ENCODE peak calls at places on chromosomes 7 and 10, in nine cellular contexts. B is SK-N-SH, V is fibroblast of lung, Y is IMR-90, P is lower lobe of right lung, L is endodermal cell, W is K562, N is spleen, G is ovary. O is an unnamed sample. For H3K4me1, the result is how much of the 10 kb centered on the place peaks cover.

GRCh38 chr10:111247781-111248389 is 171.1 kb downstream of the ADRA2A start:
- DNase-seq in B (peak), V (peak), Y (no peak), P (no peak), L (no peak), W (no peak), N (no peak), G (no peak), O (no peak)

GRCh38 chr10:75020168-75020567 is 91.3 kb upstream of the SAMD8 start:
- DNase-seq in B (no peak), V (no peak), Y (no peak), P (no peak), L (no peak), W (no peak), N (no peak), G (no peak), O (no peak)

GRCh38 chr7:42494722-42495121 is 257.7 kb upstream of the GLI3 start:
- DNase-seq in B (no peak), V (peak), Y (no peak), P (no peak), L (no peak), W (no peak), N (no peak), G (no peak), O (no peak)

GRCh38 chr10:6746782-6747181 is 166.7 kb upstream of the PRKCQ start:
- DNase-seq in B (no peak), V (no peak), Y (peak), P (no peak), L (no peak), W (no peak), N (no peak), G (no peak), O (no peak)

GRCh38 chr7:69177941-69178494 is 420.3 kb upstream of the AUTS2 start:
- DNase-seq in B (no peak), V (peak), Y (no peak), P (no peak), L (no peak), W (no peak), N (no peak), G (peak), O (peak)

GRCh38 chr10:129690248-129691070 is 223.4 kb downstream of the MGMT start:
- DNase-seq in B (no peak), V (peak), Y (no peak), P (no peak), L (peak), W (no peak), N (no peak), G (no peak), O (no peak)

GRCh38 chr10:91088300-91089140 is 131.9 kb upstream of the PCGF5 start:
- DNase-seq in B (no peak), V (peak), Y (peak), P (no peak), L (no peak), W (peak), N (no peak), G (no peak), O (peak)

GRCh38 chr10:77667426-77668324 is 30.1 kb upstream of the KCNMA1 start:
- DNase-seq in B (peak), V (no peak), Y (no peak), P (no peak), L (no peak), W (no peak), N (no peak), G (no peak), O (no peak)

GRCh38 chr7:116357776-116358670 is 141.5 kb upstream of the CAV2 start:
- DNase-seq in B (no peak), V (peak), Y (peak), P (no peak), L (no peak), W (no peak), N (no peak), G (no peak), O (peak)

GRCh38 chr7:151876112-151876898 is 610 bp downstream of the PRKAG2 start:
- DNase-seq in B (peak), V (peak), Y (no peak), P (peak), L (peak), W (no peak), N (peak), G (peak), O (peak)

GRCh38 chr10:131061221-131061620 is 250.3 kb downstream of the TCERG1L start:
- DNase-seq in B (no peak), V (no peak), Y (no peak), P (no peak), L (no peak), W (no peak), N (peak), G (no peak), O (no peak)

GRCh38 chr7:81669476-81670105 is 100.3 kb downstream of the HGF start:
- DNase-seq in B (no peak), V (no peak), Y (no peak), P (no peak), L (no peak), W (no peak), N (no peak), G (no peak), O (no peak)

GRCh38 chr10:117363027-117363426 is 12.2 kb downstream of the PDZD8 start:
- DNase-seq in B (no peak), V (peak), Y (peak), P (no peak), L (no peak), W (no peak), N (no peak), G (no peak), O (no peak)

GRCh38 chr7:125670926-125671572 is 741.4 kb upstream of the POT1 start:
- DNase-seq in B (peak), V (peak), Y (no peak), P (no peak), L (no peak), W (peak), N (no peak), G (no peak), O (peak)

GRCh38 chr7:107993879-107994278 is 9.1 kb downstream of the LAMB1 start:
- DNase-seq in B (no peak), V (peak), Y (peak), P (no peak), L (no peak), W (no peak), N (no peak), G (no peak), O (no peak)

GRCh38 chr10:44973323-44974081 is 5.1 kb downstream of the DEPP1 start:
- DNase-seq in B (no peak), V (no peak), Y (no peak), P (no peak), L (peak), W (no peak), N (peak), G (peak), O (no peak)

GRCh38 chr10:122323941-122324675 is 50.4 kb upstream of the PLEKHA1 start:
- DNase-seq in B (no peak), V (no peak), Y (no peak), P (no peak), L (no peak), W (no peak), N (no peak), G (no peak), O (no peak)

GRCh38 chr10:60335708-60336107 is 54.0 kb downstream of the ANK3 start:
- DNase-seq in B (no peak), V (no peak), Y (no peak), P (no peak), L (no peak), W (peak), N (no peak), G (no peak), O (no peak)

GRCh38 chr10:3776796-3777571 is 8.0 kb downstream of the KLF6 start:
- DNase-seq in B (no peak), V (peak), Y (peak), P (no peak), L (peak), W (peak), N (no peak), G (peak), O (peak)

GRCh38 chr10:3774018-3774813 is 10.8 kb downstream of the KLF6 start:
- DNase-seq in B (no peak), V (peak), Y (peak), P (no peak), L (peak), W (no peak), N (no peak), G (no peak), O (peak)

GRCh38 chr10:3777876-3778707 is 6.9 kb downstream of the KLF6 start:
- DNase-seq in B (no peak), V (no peak), Y (peak), P (no peak), L (peak), W (no peak), N (no peak), G (no peak), O (peak)

GRCh38 chr10:3774814-3775670 is 10.0 kb downstream of the KLF6 start:
- DNase-seq in B (no peak), V (peak), Y (peak), P (no peak), L (peak), W (peak), N (no peak), G (peak), O (no peak)

GRCh38 chr10:3775671-3776551 is 9.1 kb downstream of the KLF6 start:
- DNase-seq in B (no peak), V (peak), Y (peak), P (no peak), L (peak), W (no peak), N (peak), G (peak), O (peak)
- H3K4me1 ChIP-seq in B (under half), V (under half), Y (under half), P (half or more), L (under half), W (under half), N (half or more), G (under half), O (under half)

DNA sequence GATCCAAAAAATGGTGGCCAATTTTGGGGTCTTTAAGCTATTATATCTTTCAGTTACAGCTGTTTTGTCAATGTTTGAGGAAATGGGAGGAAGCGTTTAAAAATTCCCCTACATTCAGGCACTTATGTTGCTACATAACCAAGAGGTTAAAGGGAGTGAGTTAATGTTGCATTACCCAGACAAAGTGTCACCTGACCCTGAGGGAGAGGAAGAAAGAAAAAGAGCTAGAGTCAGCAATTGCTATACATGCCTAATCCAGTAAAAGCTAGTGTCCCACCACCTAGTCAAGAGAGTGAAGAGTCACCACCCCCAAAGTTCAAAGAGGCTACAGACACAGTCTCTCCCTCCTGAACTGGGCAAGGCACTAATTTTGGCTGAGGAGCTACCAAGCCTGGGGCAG is 69.5 kb upstream of the ZNF92 start:
- DNase-seq in B (no peak), V (no peak), Y (no peak), P (no peak), L (no peak), W (no peak), N (no peak), G (no peak), O (no peak)
- TF ChIP-seq CTCF in B (no peak), V (no peak), Y (no peak), P (no peak), L (no peak), W (no peak), N (no peak), G (no peak), O (no peak)

DNA sequence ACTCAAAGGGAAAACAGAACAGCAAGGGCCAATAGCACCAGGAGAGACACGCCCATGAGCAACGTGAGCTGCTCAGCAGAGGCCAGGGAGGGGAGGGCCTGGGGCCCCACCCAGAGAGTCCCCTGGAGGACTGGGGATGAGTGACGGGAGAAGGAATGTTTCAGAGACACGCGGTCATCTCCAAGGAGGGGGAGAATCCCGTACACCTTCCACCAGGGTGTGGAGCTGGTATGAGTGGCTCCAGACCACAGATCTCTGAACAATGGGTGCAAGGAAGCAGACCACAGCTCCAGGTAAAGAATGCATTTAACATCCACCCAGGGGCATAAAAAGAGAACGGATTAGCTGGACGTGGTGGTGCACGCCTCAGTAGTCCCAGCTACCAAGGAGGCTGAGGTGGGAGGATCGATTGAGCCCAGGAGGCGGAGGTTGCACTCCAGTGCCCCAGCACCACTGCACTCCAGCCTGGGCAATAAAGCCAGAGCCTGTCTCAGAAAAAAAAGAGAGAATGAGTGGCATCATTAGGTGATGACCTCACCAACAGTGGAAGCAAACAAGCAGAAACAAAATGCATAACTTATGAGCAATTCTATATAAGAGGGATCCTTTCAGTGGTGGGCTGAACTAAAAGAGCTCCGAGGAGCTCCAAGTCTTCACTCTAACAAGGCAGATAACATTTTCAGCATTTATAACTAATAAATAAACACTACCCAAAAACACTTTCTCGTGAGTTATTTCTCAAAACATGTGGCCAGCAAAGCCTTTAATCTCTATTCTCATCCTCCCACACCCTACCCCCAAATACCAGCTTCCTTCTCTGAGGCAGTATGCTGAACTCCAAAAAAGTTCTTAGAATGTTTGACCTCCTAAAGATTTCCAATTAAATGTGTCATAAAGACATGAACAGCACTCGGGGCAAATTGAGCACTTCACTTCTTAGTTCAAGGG is 12.5 kb downstream of the PSAP start:
- DNase-seq in B (no peak), V (peak), Y (peak), P (no peak), L (no peak), W (peak), N (no peak), G (no peak), O (no peak)
- H3K4me1 ChIP-seq in B (under half), V (under half), Y (under half), P (half or more), L (under half), W (under half), N (half or more), G (under half), O (half or more)

GRCh38 chr7:24743471-24743870 is 13.8 kb downstream of the GSDME start:
- DNase-seq in B (no peak), V (no peak), Y (no peak), P (no peak), L (no peak), W (no peak), N (no peak), G (no peak), O (no peak)
- TF ChIP-seq CTCF in B (no peak), V (no peak), Y (no peak), P (no peak), L (no peak), W (no peak), N (no peak), G (no peak), O (no peak)

DNA sequence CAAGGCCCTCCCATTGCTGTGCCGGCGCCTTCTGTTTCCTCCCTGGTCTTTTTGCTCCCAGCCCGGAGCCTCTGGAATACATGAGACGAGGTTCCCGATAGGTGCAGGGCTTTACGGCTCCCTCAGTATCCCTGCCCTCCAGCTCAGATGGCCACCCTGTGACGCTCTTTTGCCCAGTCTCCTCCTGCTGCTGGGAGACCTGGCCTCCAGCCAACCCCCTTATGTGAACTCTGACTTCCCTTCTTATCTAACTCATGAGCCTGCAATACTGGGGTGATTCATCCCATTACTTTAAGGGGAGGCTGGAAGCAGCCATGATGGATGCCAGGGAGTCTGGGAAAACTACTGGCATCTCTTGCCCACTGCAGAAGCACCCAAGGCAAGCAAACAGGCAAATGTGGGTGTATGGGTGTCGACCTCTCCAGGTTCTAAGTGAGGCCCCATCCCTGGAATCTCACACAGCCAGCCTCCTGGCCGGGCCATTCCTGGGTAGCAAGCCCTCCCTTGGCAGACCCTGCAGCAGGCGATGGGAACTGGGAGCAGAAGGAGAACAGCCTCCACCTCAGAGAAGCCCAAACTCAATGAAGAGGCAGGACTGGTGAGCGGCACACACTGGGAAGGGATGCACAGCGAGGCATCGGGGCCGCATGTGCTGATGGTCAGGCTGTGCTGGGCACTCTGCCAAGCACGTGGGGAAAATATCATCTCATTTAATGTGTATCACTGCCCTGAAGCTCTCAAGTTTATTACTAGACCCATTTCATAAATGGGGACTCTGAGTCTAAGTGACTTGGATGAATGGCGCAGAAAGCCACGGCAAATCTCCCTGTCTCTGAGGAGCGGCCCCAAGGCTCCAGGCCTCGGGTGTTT is 97.5 kb downstream of the FAM53B start:
- DNase-seq in B (peak), V (peak), Y (peak), P (peak), L (no peak), W (peak), N (peak), G (peak), O (peak)
- H3K4me1 ChIP-seq in B (under half), V (under half), Y (under half), P (half or more), L (under half), W (under half), N (half or more), G (under half), O (under half)